ENCODE peak calls at places on chromosome 18, in nine cellular contexts. One of them, this sample, is unnamed.

GRCh38 chr18:70491734-70492348 is 203.0 kb downstream of the SOCS6 start:
- ATAC-seq in PC-3: peak
- ATAC-seq in naive thymus-derived CD8-positive, alpha-beta T cell: peak
- ATAC-seq in natural killer cell treated with Interleukin-12 subunit alpha and Interleukin-12 subunit beta and Interleukin-15 and Interleukin-18, amount 100 ng/mL, for 72 hours: no peak
- ATAC-seq in naive thymus-derived CD4-positive, alpha-beta T cell: peak
- ATAC-seq in activated CD8-positive, alpha-beta memory T cell treated with anti-CD3 and anti-CD28 coated beads, Interleukin-2, amount 10 ng/mL, durations not matched to agents 7 days and 5 days: peak
- ATAC-seq in esophagus mucosa: peak
- ATAC-seq in mucosa of descending colon: peak
- ATAC-seq in lower lobe of right lung: peak
- ATAC-seq in this sample: no peak

GRCh38 chr18:49048361-49048760 is 97.6 kb upstream of the SMAD7 start:
- ATAC-seq in esophagus mucosa: no peak
- ATAC-seq in naive thymus-derived CD4-positive, alpha-beta T cell: no peak
- ATAC-seq in naive thymus-derived CD8-positive, alpha-beta T cell: no peak
- ATAC-seq in activated CD8-positive, alpha-beta memory T cell treated with anti-CD3 and anti-CD28 coated beads, Interleukin-2, amount 10 ng/mL, durations not matched to agents 7 days and 5 days: no peak
- ATAC-seq in PC-3: no peak
- ATAC-seq in mucosa of descending colon: peak
- ATAC-seq in lower lobe of right lung: no peak
- ATAC-seq in natural killer cell treated with Interleukin-12 subunit alpha and Interleukin-12 subunit beta and Interleukin-15 and Interleukin-18, amount 100 ng/mL, for 72 hours: no peak
- ATAC-seq in this sample: no peak

GRCh38 chr18:9712606-9713005 is 4.5 kb downstream of the RAB31 start:
- ATAC-seq in natural killer cell treated with Interleukin-12 subunit alpha and Interleukin-12 subunit beta and Interleukin-15 and Interleukin-18, amount 100 ng/mL, for 72 hours: no peak
- ATAC-seq in mucosa of descending colon: no peak
- ATAC-seq in esophagus mucosa: no peak
- ATAC-seq in naive thymus-derived CD4-positive, alpha-beta T cell: no peak
- ATAC-seq in naive thymus-derived CD8-positive, alpha-beta T cell: no peak
- ATAC-seq in PC-3: no peak
- ATAC-seq in activated CD8-positive, alpha-beta memory T cell treated with anti-CD3 and anti-CD28 coated beads, Interleukin-2, amount 10 ng/mL, durations not matched to agents 7 days and 5 days: no peak
- ATAC-seq in lower lobe of right lung: peak
- ATAC-seq in this sample: no peak

GRCh38 chr18:55833543-55833942 is 245.6 kb upstream of the TCF4 start:
- ATAC-seq in esophagus mucosa: peak
- ATAC-seq in PC-3: peak
- ATAC-seq in naive thymus-derived CD4-positive, alpha-beta T cell: no peak
- ATAC-seq in naive thymus-derived CD8-positive, alpha-beta T cell: no peak
- ATAC-seq in lower lobe of right lung: peak
- ATAC-seq in mucosa of descending colon: peak
- ATAC-seq in activated CD8-positive, alpha-beta memory T cell treated with anti-CD3 and anti-CD28 coated beads, Interleukin-2, amount 10 ng/mL, durations not matched to agents 7 days and 5 days: no peak
- ATAC-seq in natural killer cell treated with Interleukin-12 subunit alpha and Interleukin-12 subunit beta and Interleukin-15 and Interleukin-18, amount 100 ng/mL, for 72 hours: no peak
- ATAC-seq in this sample: peak

GRCh38 chr18:34701911-34702310 is 8.2 kb upstream of the DTNA start:
- ATAC-seq in lower lobe of right lung: no peak
- ATAC-seq in natural killer cell treated with Interleukin-12 subunit alpha and Interleukin-12 subunit beta and Interleukin-15 and Interleukin-18, amount 100 ng/mL, for 72 hours: no peak
- ATAC-seq in naive thymus-derived CD4-positive, alpha-beta T cell: no peak
- ATAC-seq in activated CD8-positive, alpha-beta memory T cell treated with anti-CD3 and anti-CD28 coated beads, Interleukin-2, amount 10 ng/mL, durations not matched to agents 7 days and 5 days: no peak
- ATAC-seq in naive thymus-derived CD8-positive, alpha-beta T cell: no peak
- ATAC-seq in mucosa of descending colon: no peak
- ATAC-seq in esophagus mucosa: no peak
- ATAC-seq in PC-3: no peak
- ATAC-seq in this sample: no peak

GRCh38 chr18:24266124-24266523 is 127.3 kb downstream of the CABYR start:
- ATAC-seq in activated CD8-positive, alpha-beta memory T cell treated with anti-CD3 and anti-CD28 coated beads, Interleukin-2, amount 10 ng/mL, durations not matched to agents 7 days and 5 days: no peak
- ATAC-seq in natural killer cell treated with Interleukin-12 subunit alpha and Interleukin-12 subunit beta and Interleukin-15 and Interleukin-18, amount 100 ng/mL, for 72 hours: no peak
- ATAC-seq in naive thymus-derived CD8-positive, alpha-beta T cell: no peak
- ATAC-seq in mucosa of descending colon: no peak
- ATAC-seq in lower lobe of right lung: no peak
- ATAC-seq in naive thymus-derived CD4-positive, alpha-beta T cell: no peak
- ATAC-seq in esophagus mucosa: no peak
- ATAC-seq in PC-3: no peak
- ATAC-seq in this sample: no peak

GRCh38 chr18:3368193-3368592 is 81.8 kb upstream of the TGIF1 start:
- ATAC-seq in lower lobe of right lung: no peak
- ATAC-seq in naive thymus-derived CD4-positive, alpha-beta T cell: no peak
- ATAC-seq in activated CD8-positive, alpha-beta memory T cell treated with anti-CD3 and anti-CD28 coated beads, Interleukin-2, amount 10 ng/mL, durations not matched to agents 7 days and 5 days: no peak
- ATAC-seq in natural killer cell treated with Interleukin-12 subunit alpha and Interleukin-12 subunit beta and Interleukin-15 and Interleukin-18, amount 100 ng/mL, for 72 hours: no peak
- ATAC-seq in esophagus mucosa: no peak
- ATAC-seq in naive thymus-derived CD8-positive, alpha-beta T cell: no peak
- ATAC-seq in PC-3: peak
- ATAC-seq in mucosa of descending colon: no peak
- ATAC-seq in this sample: no peak

GRCh38 chr18:11955299-11956029 is 25.8 kb upstream of the IMPA2 start:
- ATAC-seq in natural killer cell treated with Interleukin-12 subunit alpha and Interleukin-12 subunit beta and Interleukin-15 and Interleukin-18, amount 100 ng/mL, for 72 hours: no peak
- ATAC-seq in PC-3: peak
- ATAC-seq in lower lobe of right lung: peak
- ATAC-seq in mucosa of descending colon: no peak
- ATAC-seq in esophagus mucosa: peak
- ATAC-seq in naive thymus-derived CD4-positive, alpha-beta T cell: no peak
- ATAC-seq in naive thymus-derived CD8-positive, alpha-beta T cell: no peak
- ATAC-seq in activated CD8-positive, alpha-beta memory T cell treated with anti-CD3 and anti-CD28 coated beads, Interleukin-2, amount 10 ng/mL, durations not matched to agents 7 days and 5 days: no peak
- ATAC-seq in this sample: peak

GRCh38 chr18:25299426-25299825 is 52.5 kb downstream of the ZNF521 start:
- ATAC-seq in natural killer cell treated with Interleukin-12 subunit alpha and Interleukin-12 subunit beta and Interleukin-15 and Interleukin-18, amount 100 ng/mL, for 72 hours: peak
- ATAC-seq in activated CD8-positive, alpha-beta memory T cell treated with anti-CD3 and anti-CD28 coated beads, Interleukin-2, amount 10 ng/mL, durations not matched to agents 7 days and 5 days: no peak
- ATAC-seq in naive thymus-derived CD4-positive, alpha-beta T cell: peak
- ATAC-seq in naive thymus-derived CD8-positive, alpha-beta T cell: no peak
- ATAC-seq in esophagus mucosa: peak
- ATAC-seq in lower lobe of right lung: no peak
- ATAC-seq in mucosa of descending colon: no peak
- ATAC-seq in PC-3: no peak
- ATAC-seq in this sample: peak

GRCh38 chr18:79940814-79941472 is 10.5 kb downstream of the SLC66A2 start:
- ATAC-seq in naive thymus-derived CD4-positive, alpha-beta T cell: no peak
- ATAC-seq in PC-3: no peak
- ATAC-seq in activated CD8-positive, alpha-beta memory T cell treated with anti-CD3 and anti-CD28 coated beads, Interleukin-2, amount 10 ng/mL, durations not matched to agents 7 days and 5 days: no peak
- ATAC-seq in esophagus mucosa: no peak
- ATAC-seq in naive thymus-derived CD8-positive, alpha-beta T cell: no peak
- ATAC-seq in mucosa of descending colon: no peak
- ATAC-seq in lower lobe of right lung: no peak
- ATAC-seq in natural killer cell treated with Interleukin-12 subunit alpha and Interleukin-12 subunit beta and Interleukin-15 and Interleukin-18, amount 100 ng/mL, for 72 hours: no peak
- ATAC-seq in this sample: no peak

GRCh38 chr18:10343778-10344177 is 110.7 kb upstream of the APCDD1 start:
- ATAC-seq in mucosa of descending colon: no peak
- ATAC-seq in natural killer cell treated with Interleukin-12 subunit alpha and Interleukin-12 subunit beta and Interleukin-15 and Interleukin-18, amount 100 ng/mL, for 72 hours: no peak
- ATAC-seq in naive thymus-derived CD4-positive, alpha-beta T cell: no peak
- ATAC-seq in esophagus mucosa: no peak
- ATAC-seq in activated CD8-positive, alpha-beta memory T cell treated with anti-CD3 and anti-CD28 coated beads, Interleukin-2, amount 10 ng/mL, durations not matched to agents 7 days and 5 days: no peak
- ATAC-seq in lower lobe of right lung: no peak
- ATAC-seq in naive thymus-derived CD8-positive, alpha-beta T cell: no peak
- ATAC-seq in PC-3: no peak
- ATAC-seq in this sample: no peak

GRCh38 chr18:45817533-45817932 is 7.9 kb upstream of the SIGLEC15 start:
- ATAC-seq in natural killer cell treated with Interleukin-12 subunit alpha and Interleukin-12 subunit beta and Interleukin-15 and Interleukin-18, amount 100 ng/mL, for 72 hours: peak
- ATAC-seq in mucosa of descending colon: no peak
- ATAC-seq in naive thymus-derived CD8-positive, alpha-beta T cell: no peak
- ATAC-seq in activated CD8-positive, alpha-beta memory T cell treated with anti-CD3 and anti-CD28 coated beads, Interleukin-2, amount 10 ng/mL, durations not matched to agents 7 days and 5 days: peak
- ATAC-seq in esophagus mucosa: no peak
- ATAC-seq in PC-3: no peak
- ATAC-seq in lower lobe of right lung: no peak
- ATAC-seq in naive thymus-derived CD4-positive, alpha-beta T cell: no peak
- ATAC-seq in this sample: no peak

GRCh38 chr18:25233582-25234362 is 118.2 kb downstream of the ZNF521 start:
- ATAC-seq in activated CD8-positive, alpha-beta memory T cell treated with anti-CD3 and anti-CD28 coated beads, Interleukin-2, amount 10 ng/mL, durations not matched to agents 7 days and 5 days: no peak
- ATAC-seq in mucosa of descending colon: no peak
- ATAC-seq in esophagus mucosa: no peak
- ATAC-seq in lower lobe of right lung: peak
- ATAC-seq in naive thymus-derived CD4-positive, alpha-beta T cell: no peak
- ATAC-seq in natural killer cell treated with Interleukin-12 subunit alpha and Interleukin-12 subunit beta and Interleukin-15 and Interleukin-18, amount 100 ng/mL, for 72 hours: no peak
- ATAC-seq in naive thymus-derived CD8-positive, alpha-beta T cell: no peak
- ATAC-seq in PC-3: no peak
- ATAC-seq in this sample: peak

GRCh38 chr18:48797841-48798255 is 152.9 kb downstream of the SMAD7 start:
- ATAC-seq in PC-3: no peak
- ATAC-seq in esophagus mucosa: no peak
- ATAC-seq in natural killer cell treated with Interleukin-12 subunit alpha and Interleukin-12 subunit beta and Interleukin-15 and Interleukin-18, amount 100 ng/mL, for 72 hours: no peak
- ATAC-seq in naive thymus-derived CD4-positive, alpha-beta T cell: peak
- ATAC-seq in lower lobe of right lung: peak
- ATAC-seq in mucosa of descending colon: no peak
- ATAC-seq in activated CD8-positive, alpha-beta memory T cell treated with anti-CD3 and anti-CD28 coated beads, Interleukin-2, amount 10 ng/mL, durations not matched to agents 7 days and 5 days: no peak
- ATAC-seq in naive thymus-derived CD8-positive, alpha-beta T cell: no peak
- ATAC-seq in this sample: peak

GRCh38 chr18:23311346-23312103 is 141.6 kb upstream of the RIOK3 start:
- ATAC-seq in naive thymus-derived CD4-positive, alpha-beta T cell: no peak
- ATAC-seq in esophagus mucosa: peak
- ATAC-seq in activated CD8-positive, alpha-beta memory T cell treated with anti-CD3 and anti-CD28 coated beads, Interleukin-2, amount 10 ng/mL, durations not matched to agents 7 days and 5 days: no peak
- ATAC-seq in lower lobe of right lung: peak
- ATAC-seq in mucosa of descending colon: no peak
- ATAC-seq in natural killer cell treated with Interleukin-12 subunit alpha and Interleukin-12 subunit beta and Interleukin-15 and Interleukin-18, amount 100 ng/mL, for 72 hours: no peak
- ATAC-seq in naive thymus-derived CD8-positive, alpha-beta T cell: no peak
- ATAC-seq in PC-3: peak
- ATAC-seq in this sample: no peak

GRCh38 chr18:76445741-76446232 is 49.3 kb downstream of the ZNF516 start:
- ATAC-seq in natural killer cell treated with Interleukin-12 subunit alpha and Interleukin-12 subunit beta and Interleukin-15 and Interleukin-18, amount 100 ng/mL, for 72 hours: no peak
- ATAC-seq in naive thymus-derived CD8-positive, alpha-beta T cell: no peak
- ATAC-seq in naive thymus-derived CD4-positive, alpha-beta T cell: no peak
- ATAC-seq in PC-3: peak
- ATAC-seq in mucosa of descending colon: peak
- ATAC-seq in esophagus mucosa: no peak
- ATAC-seq in lower lobe of right lung: no peak
- ATAC-seq in activated CD8-positive, alpha-beta memory T cell treated with anti-CD3 and anti-CD28 coated beads, Interleukin-2, amount 10 ng/mL, durations not matched to agents 7 days and 5 days: no peak
- ATAC-seq in this sample: no peak

GRCh38 chr18:2898131-2898640 is 51.4 kb downstream of the EMILIN2 start:
- ATAC-seq in lower lobe of right lung: peak
- ATAC-seq in naive thymus-derived CD4-positive, alpha-beta T cell: peak
- ATAC-seq in activated CD8-positive, alpha-beta memory T cell treated with anti-CD3 and anti-CD28 coated beads, Interleukin-2, amount 10 ng/mL, durations not matched to agents 7 days and 5 days: no peak
- ATAC-seq in esophagus mucosa: no peak
- ATAC-seq in natural killer cell treated with Interleukin-12 subunit alpha and Interleukin-12 subunit beta and Interleukin-15 and Interleukin-18, amount 100 ng/mL, for 72 hours: peak
- ATAC-seq in mucosa of descending colon: peak
- ATAC-seq in naive thymus-derived CD8-positive, alpha-beta T cell: no peak
- ATAC-seq in PC-3: peak
- ATAC-seq in this sample: peak

GRCh38 chr18:8505036-8505435 is 104.2 kb upstream of the RAB12 start:
- ATAC-seq in esophagus mucosa: no peak
- ATAC-seq in PC-3: no peak
- ATAC-seq in natural killer cell treated with Interleukin-12 subunit alpha and Interleukin-12 subunit beta and Interleukin-15 and Interleukin-18, amount 100 ng/mL, for 72 hours: peak
- ATAC-seq in naive thymus-derived CD4-positive, alpha-beta T cell: no peak
- ATAC-seq in naive thymus-derived CD8-positive, alpha-beta T cell: no peak
- ATAC-seq in activated CD8-positive, alpha-beta memory T cell treated with anti-CD3 and anti-CD28 coated beads, Interleukin-2, amount 10 ng/mL, durations not matched to agents 7 days and 5 days: no peak
- ATAC-seq in mucosa of descending colon: no peak
- ATAC-seq in lower lobe of right lung: no peak
- ATAC-seq in this sample: no peak

GRCh38 chr18:49061239-49061905 is 110.6 kb upstream of the SMAD7 start:
- ATAC-seq in esophagus mucosa: no peak
- ATAC-seq in activated CD8-positive, alpha-beta memory T cell treated with anti-CD3 and anti-CD28 coated beads, Interleukin-2, amount 10 ng/mL, durations not matched to agents 7 days and 5 days: no peak
- ATAC-seq in lower lobe of right lung: no peak
- ATAC-seq in naive thymus-derived CD4-positive, alpha-beta T cell: no peak
- ATAC-seq in mucosa of descending colon: no peak
- ATAC-seq in naive thymus-derived CD8-positive, alpha-beta T cell: no peak
- ATAC-seq in PC-3: no peak
- ATAC-seq in natural killer cell treated with Interleukin-12 subunit alpha and Interleukin-12 subunit beta and Interleukin-15 and Interleukin-18, amount 100 ng/mL, for 72 hours: no peak
- ATAC-seq in this sample: no peak

GRCh38 chr18:32301976-32302743 is 112.3 kb downstream of the MEP1B start:
- ATAC-seq in activated CD8-positive, alpha-beta memory T cell treated with anti-CD3 and anti-CD28 coated beads, Interleukin-2, amount 10 ng/mL, durations not matched to agents 7 days and 5 days: peak
- ATAC-seq in mucosa of descending colon: peak
- ATAC-seq in esophagus mucosa: peak
- ATAC-seq in PC-3: peak
- ATAC-seq in natural killer cell treated with Interleukin-12 subunit alpha and Interleukin-12 subunit beta and Interleukin-15 and Interleukin-18, amount 100 ng/mL, for 72 hours: peak
- ATAC-seq in lower lobe of right lung: peak
- ATAC-seq in naive thymus-derived CD4-positive, alpha-beta T cell: no peak
- ATAC-seq in naive thymus-derived CD8-positive, alpha-beta T cell: no peak
- ATAC-seq in this sample: peak

GRCh38 chr18:72752220-72752619 is 115.6 kb downstream of the NETO1 start:
- ATAC-seq in lower lobe of right lung: no peak
- ATAC-seq in naive thymus-derived CD8-positive, alpha-beta T cell: no peak
- ATAC-seq in esophagus mucosa: no peak
- ATAC-seq in mucosa of descending colon: no peak
- ATAC-seq in activated CD8-positive, alpha-beta memory T cell treated with anti-CD3 and anti-CD28 coated beads, Interleukin-2, amount 10 ng/mL, durations not matched to agents 7 days and 5 days: no peak
- ATAC-seq in PC-3: no peak
- ATAC-seq in natural killer cell treated with Interleukin-12 subunit alpha and Interleukin-12 subunit beta and Interleukin-15 and Interleukin-18, amount 100 ng/mL, for 72 hours: no peak
- ATAC-seq in naive thymus-derived CD4-positive, alpha-beta T cell: no peak
- ATAC-seq in this sample: no peak

GRCh38 chr18:35418610-35419009 is 41.5 kb upstream of the ZNF396 start:
- ATAC-seq in activated CD8-positive, alpha-beta memory T cell treated with anti-CD3 and anti-CD28 coated beads, Interleukin-2, amount 10 ng/mL, durations not matched to agents 7 days and 5 days: no peak
- ATAC-seq in PC-3: no peak
- ATAC-seq in natural killer cell treated with Interleukin-12 subunit alpha and Interleukin-12 subunit beta and Interleukin-15 and Interleukin-18, amount 100 ng/mL, for 72 hours: no peak
- ATAC-seq in naive thymus-derived CD4-positive, alpha-beta T cell: no peak
- ATAC-seq in mucosa of descending colon: no peak
- ATAC-seq in esophagus mucosa: no peak
- ATAC-seq in lower lobe of right lung: no peak
- ATAC-seq in naive thymus-derived CD8-positive, alpha-beta T cell: no peak
- ATAC-seq in this sample: no peak

GRCh38 chr18:35030234-35030989 is 10.8 kb upstream of the MAPRE2 start:
- ATAC-seq in activated CD8-positive, alpha-beta memory T cell treated with anti-CD3 and anti-CD28 coated beads, Interleukin-2, amount 10 ng/mL, durations not matched to agents 7 days and 5 days: peak
- ATAC-seq in naive thymus-derived CD4-positive, alpha-beta T cell: peak
- ATAC-seq in natural killer cell treated with Interleukin-12 subunit alpha and Interleukin-12 subunit beta and Interleukin-15 and Interleukin-18, amount 100 ng/mL, for 72 hours: peak
- ATAC-seq in lower lobe of right lung: peak
- ATAC-seq in naive thymus-derived CD8-positive, alpha-beta T cell: peak
- ATAC-seq in esophagus mucosa: no peak
- ATAC-seq in PC-3: no peak
- ATAC-seq in mucosa of descending colon: peak
- ATAC-seq in this sample: no peak

GRCh38 chr18:73007195-73007934 is 139.6 kb upstream of the NETO1 start:
- ATAC-seq in mucosa of descending colon: no peak
- ATAC-seq in lower lobe of right lung: no peak
- ATAC-seq in PC-3: peak
- ATAC-seq in natural killer cell treated with Interleukin-12 subunit alpha and Interleukin-12 subunit beta and Interleukin-15 and Interleukin-18, amount 100 ng/mL, for 72 hours: no peak
- ATAC-seq in activated CD8-positive, alpha-beta memory T cell treated with anti-CD3 and anti-CD28 coated beads, Interleukin-2, amount 10 ng/mL, durations not matched to agents 7 days and 5 days: no peak
- ATAC-seq in naive thymus-derived CD4-positive, alpha-beta T cell: no peak
- ATAC-seq in naive thymus-derived CD8-positive, alpha-beta T cell: no peak
- ATAC-seq in esophagus mucosa: no peak
- ATAC-seq in this sample: no peak

GRCh38 chr18:24027156-24027555 is 12.6 kb downstream of the TTC39C start:
- ATAC-seq in natural killer cell treated with Interleukin-12 subunit alpha and Interleukin-12 subunit beta and Interleukin-15 and Interleukin-18, amount 100 ng/mL, for 72 hours: no peak
- ATAC-seq in mucosa of descending colon: peak
- ATAC-seq in naive thymus-derived CD4-positive, alpha-beta T cell: peak
- ATAC-seq in PC-3: peak
- ATAC-seq in activated CD8-positive, alpha-beta memory T cell treated with anti-CD3 and anti-CD28 coated beads, Interleukin-2, amount 10 ng/mL, durations not matched to agents 7 days and 5 days: no peak
- ATAC-seq in naive thymus-derived CD8-positive, alpha-beta T cell: no peak
- ATAC-seq in esophagus mucosa: peak
- ATAC-seq in lower lobe of right lung: peak
- ATAC-seq in this sample: peak

This sample was measured in gastroesophageal sphincter.